ENCODE peak calls at places on chromosomes 7 and 10, in four cellular contexts. S, N, U and E are unnamed samples.

GRCh38 chr10:28949005-28950004 is 272.0 kb downstream of the BAMBI start:
- DNase-seq in N (no peak), S (no peak), U (no peak), E (no peak)

GRCh38 chr7:67918158-67918557 is 921.5 kb downstream of the TYW1 start:
- DNase-seq in N (no peak), U (no peak), S (no peak), E (no peak)

GRCh38 chr10:5775705-5776104 is 37.5 kb downstream of the GDI2 start:
- DNase-seq in N (no peak), U (peak; percentile 60), S (no peak), E (no peak)

GRCh38 chr7:2785071-2785500 is 59.0 kb downstream of the GNA12 start:
- DNase-seq in S (no peak), N (no peak), U (peak; percentile 62), E (no peak)

GRCh38 chr10:102153093-102153620 is 968 bp downstream of the NOLC1 start:
- DNase-seq in N (no peak), U (no peak), S (no peak), E (no peak)

GRCh38 chr10:86346169-86346793 is 20.3 kb downstream of the GRID1 start:
- DNase-seq in S (no peak), U (no peak), N (peak; percentile 87), E (peak; percentile 92)

GRCh38 chr10:32906595-32906994 is 51.4 kb downstream of the ITGB1 start:
- DNase-seq in S (no peak), N (no peak), U (no peak), E (no peak)

GRCh38 chr7:94823952-94824351 is 83.4 kb upstream of the PPP1R9A start:
- DNase-seq in N (no peak), U (no peak), S (no peak), E (no peak)

GRCh38 chr7:157490465-157490912 is 153.7 kb downstream of the DNAJB6 start:
- DNase-seq in N (no peak), S (no peak), U (no peak), E (no peak)

GRCh38 chr7:2862831-2863361 is 18.8 kb upstream of the GNA12 start:
- DNase-seq in U (peak; percentile 68), S (no peak), N (no peak), E (no peak)

GRCh38 chr10:43390333-43390732 is 18.7 kb downstream of the HNRNPF start:
- DNase-seq in S (no peak), U (no peak), N (no peak), E (no peak)

GRCh38 chr10:47449102-47449978 is 34.6 kb downstream of the ANXA8 start:
- DNase-seq in U (no peak), S (no peak), N (no peak), E (no peak)

GRCh38 chr7:137983308-137984008 is 18.4 kb downstream of the CREB3L2 start:
- DNase-seq in N (no peak), U (peak; percentile 85), S (no peak), E (no peak)

GRCh38 chr10:120328647-120329046 is 128.4 kb upstream of the PLPP4 start:
- DNase-seq in S (no peak), U (no peak), N (no peak), E (no peak)

GRCh38 chr10:78896169-78896931 is 172.4 kb upstream of the ZMIZ1 start:
- DNase-seq in U (peak; percentile 82), S (no peak), N (peak; percentile 47), E (no peak)

GRCh38 chr7:106126170-106126938 is 14.2 kb upstream of the SYPL1 start:
- DNase-seq in S (no peak), U (no peak), N (no peak), E (no peak)

GRCh38 chr7:103148994-103149807 is at the start of gene NAPEPLD:
- DNase-seq in N (peak; percentile 89), S (peak; percentile 4), U (peak; percentile 96), E (peak; percentile 97)

GRCh38 chr7:134636008-134636449 is 10.6 kb upstream of the BPGM start:
- DNase-seq in S (no peak), U (no peak), N (no peak), E (no peak)

GRCh38 chr7:85030893-85031292 is 156.0 kb downstream of the SEMA3D start:
- DNase-seq in U (no peak), N (no peak), S (no peak), E (peak; percentile 1)

GRCh38 chr7:20229652-20230500 is 12.7 kb upstream of the MACC1 start:
- DNase-seq in U (no peak), S (no peak), N (no peak), E (no peak)

GRCh38 chr10:69901623-69902505 is 100.2 kb downstream of the COL13A1 start:
- DNase-seq in N (peak; percentile 92), S (no peak), U (peak; percentile 76), E (peak; percentile 92)

GRCh38 chr7:76225379-76225778 is 23.7 kb downstream of the SRRM3 start:
- DNase-seq in U (peak; percentile 69), N (no peak), S (no peak), E (no peak)

GRCh38 chr10:87850742-87851205 is 12.6 kb downstream of the KLLN start:
- DNase-seq in N (peak; percentile 68), U (peak; percentile 67), S (no peak), E (peak; percentile 57)

GRCh38 chr7:7569113-7569527 is 2.4 kb downstream of the MIOS start:
- DNase-seq in N (no peak), U (no peak), S (no peak), E (no peak)

GRCh38 chr10:89785095-89785494 is 83.7 kb downstream of the KIF20B start:
- DNase-seq in U (no peak), S (no peak), N (no peak), E (no peak)

DNA sequence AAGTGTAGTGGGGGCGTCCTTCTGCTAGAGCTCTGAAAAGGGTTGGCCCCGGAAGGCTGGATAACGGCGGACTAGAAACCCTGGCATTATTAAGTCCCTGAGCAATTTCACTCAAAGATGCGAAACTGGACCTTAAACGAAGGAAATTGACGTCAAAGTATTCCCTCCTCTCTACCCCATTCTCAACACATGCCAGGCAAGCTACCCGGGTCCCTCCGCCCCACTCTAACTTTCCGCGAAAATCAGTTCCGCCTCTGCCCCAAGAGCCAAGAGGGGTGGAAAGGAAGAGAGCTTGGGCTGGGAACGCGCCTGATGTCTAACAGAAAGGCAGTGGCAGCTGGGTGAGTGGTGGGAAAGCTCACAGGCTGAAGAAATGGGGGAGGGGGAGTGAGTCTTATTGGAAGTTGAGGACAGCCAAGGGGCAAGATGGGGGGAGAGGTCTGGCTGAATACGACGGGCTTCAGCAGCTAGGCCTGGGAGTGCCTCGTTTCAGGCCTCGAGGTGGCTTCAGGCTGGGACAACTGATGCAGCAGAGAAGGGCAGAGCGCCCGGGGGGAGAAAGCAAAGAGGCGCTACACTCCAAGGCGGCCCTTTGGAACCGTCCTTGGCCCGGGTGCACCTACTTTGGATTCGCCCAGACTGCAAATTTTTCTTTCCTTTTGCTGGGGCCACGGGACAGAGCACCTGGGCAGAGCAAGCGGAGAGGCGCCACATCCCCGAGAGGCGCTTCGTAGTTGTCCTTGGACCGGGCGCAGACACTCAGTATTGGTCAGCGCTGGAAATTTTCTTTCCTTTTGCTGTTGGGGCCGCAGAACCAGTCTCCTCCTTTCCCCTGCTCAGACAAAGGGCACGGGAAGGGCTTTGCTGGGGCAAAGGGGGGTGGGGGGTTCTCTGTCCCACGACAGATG is 2.0 kb upstream of the FEZF1 start:
- DNase-seq in U (no peak), N (peak; percentile 28), S (no peak), E (no peak)
- H3K27me3 ChIP-seq in U (no peaks in the 10 kb centered on the region), N (peaks cover 97% of the 10 kb centered on the region), S (peaks cover 88% of the 10 kb centered on the region), E (peaks cover 96% of the 10 kb centered on the region)

GRCh38 chr7:146826338-146826737 is 709.7 kb downstream of the CNTNAP2 start:
- DNase-seq in S (no peak), U (no peak), N (no peak), E (peak; percentile 19)

GRCh38 chr7:146830686-146831085 is 714.1 kb downstream of the CNTNAP2 start:
- DNase-seq in U (no peak), N (no peak), S (no peak), E (peak; percentile 39)

DNA sequence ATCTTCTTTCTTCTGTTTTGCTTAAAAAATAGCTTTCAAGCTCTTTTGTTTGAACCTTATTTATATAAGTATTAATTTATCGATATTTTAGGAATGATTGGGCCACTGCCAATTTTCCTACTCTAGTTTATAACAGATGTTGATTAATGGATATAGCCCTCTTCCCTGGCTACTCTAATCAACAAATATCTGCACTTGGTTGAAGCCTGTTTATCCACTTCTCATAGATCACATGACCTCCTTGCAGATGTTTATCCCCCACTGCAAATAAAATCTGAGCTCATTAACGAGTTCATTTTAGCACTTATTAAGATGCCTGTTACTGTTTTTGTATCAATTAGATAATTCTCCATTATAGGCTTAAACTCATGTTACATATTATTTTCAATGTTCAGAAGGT is 715.3 kb downstream of the CNTNAP2 start:
- DNase-seq in S (no peak), N (no peak), U (no peak), E (peak; percentile 46)
- H3K9me3 ChIP-seq in S (no peaks in the 10 kb centered on the region), N (no peaks in the 10 kb centered on the region), U (no peaks in the 10 kb centered on the region), E (no peaks in the 10 kb centered on the region)

GRCh38 chr7:149790754-149791360 is 17.5 kb upstream of the ZNF467 start:
- DNase-seq in U (peak; percentile 39), S (no peak), N (no peak), E (no peak)
- H3K27me3 ChIP-seq in U (no peaks in the 10 kb centered on the region), S (peaks cover 3% of the 10 kb centered on the region), N (no peaks in the 10 kb centered on the region), E (peaks cover 49% of the 10 kb centered on the region)

GRCh38 chr7:152402384-152403250 is 33.2 kb downstream of the KMT2C start:
- DNase-seq in U (no peak), S (no peak), N (no peak), E (no peak)
- H3K9me3 ChIP-seq in U (no peaks in the 10 kb centered on the region), S (peaks cover 5% of the 10 kb centered on the region), N (no peaks in the 10 kb centered on the region), E (no peaks in the 10 kb centered on the region)

GRCh38 chr7:21256310-21256877 is 171.5 kb upstream of the SP4 start:
- DNase-seq in N (no peak), S (no peak), U (no peak), E (peak; percentile 9)

GRCh38 chr7:21253740-21254687 is 173.9 kb upstream of the SP4 start:
- DNase-seq in S (no peak), N (peak; percentile 77), U (peak; percentile 37), E (peak; percentile 62)

DNA sequence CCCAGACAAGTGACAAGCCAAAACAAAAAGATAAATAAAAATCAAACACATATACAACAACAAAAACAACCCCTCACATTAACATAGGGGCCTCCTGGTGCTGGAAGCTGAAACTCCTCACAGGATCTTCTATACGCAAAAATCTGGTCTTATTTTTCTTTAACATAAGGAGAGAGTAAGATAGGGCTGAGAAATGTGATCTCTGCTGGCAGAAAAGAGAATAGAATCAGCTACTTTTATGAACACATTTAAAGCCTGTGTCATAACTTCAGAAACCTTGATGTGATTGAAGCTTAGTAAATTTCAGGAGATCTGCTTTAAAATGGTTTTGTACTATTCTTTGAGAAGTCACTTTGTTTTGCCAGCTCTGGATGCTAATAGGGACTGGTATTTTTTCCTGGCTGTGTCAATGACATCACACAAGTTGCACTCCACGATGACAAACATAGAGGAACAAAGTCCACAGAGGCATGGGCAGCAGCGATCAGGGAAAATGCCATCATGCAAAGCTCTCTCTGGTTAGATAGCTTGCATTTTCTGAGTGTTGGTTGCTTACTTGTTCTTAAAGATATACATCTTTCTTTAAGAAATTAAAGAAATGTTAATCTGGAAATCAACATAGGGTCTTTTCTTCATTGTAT is 176.6 kb upstream of the SP4 start:
- DNase-seq in N (no peak), U (no peak), S (no peak), E (no peak)
- H3K27me3 ChIP-seq in N (peaks cover 36% of the 10 kb centered on the region), U (peaks cover 4% of the 10 kb centered on the region), S (peaks cover 13% of the 10 kb centered on the region), E (peaks cover 32% of the 10 kb centered on the region)

GRCh38 chr10:108244443-108245228 is 1080.1 kb upstream of the SORCS1 start:
- DNase-seq in N (no peak), S (no peak), U (no peak), E (no peak)
- H3K9me3 ChIP-seq in N (no peaks in the 10 kb centered on the region), S (peaks cover 31% of the 10 kb centered on the region), U (peaks cover 2% of the 10 kb centered on the region), E (peaks cover 4% of the 10 kb centered on the region)